ENCODE peak calls at places on chromosome 3, in six cellular contexts. R is ovary, X is IMR-90, S is adrenal gland, Z is body of pancreas, M is breast epithelium. J is an unnamed sample. For H3K36me3, the result is how much of the 10 kb centered on the place peaks cover.

GRCh38 chr3:71461749-71462483 is 121.6 kb downstream of the FOXP1 start:
- DNase-seq in R (no peak), X (peak), S (no peak), Z (no peak), M (no peak), J (no peak)

GRCh38 chr3:150225986-150226385 is 182.1 kb upstream of the TSC22D2 start:
- DNase-seq in R (no peak), X (no peak), S (peak), Z (no peak), M (no peak), J (no peak)

GRCh38 chr3:185152433-185153169 is at the start of gene C3orf70:
- DNase-seq in R (peak), X (peak), S (peak), Z (peak), M (no peak), J (peak)

GRCh38 chr3:129507181-129507831 is 21.1 kb upstream of the RHO start:
- DNase-seq in R (no peak), X (no peak), S (no peak), Z (no peak), M (no peak), J (no peak)

GRCh38 chr3:71645140-71645539 is 61.6 kb upstream of the FOXP1 start:
- DNase-seq in R (no peak), X (no peak), S (no peak), Z (no peak), M (no peak), J (no peak)

GRCh38 chr3:11956781-11957180 is 47.4 kb upstream of the SYN2 start:
- DNase-seq in R (no peak), X (no peak), S (no peak), Z (no peak), M (no peak), J (no peak)

GRCh38 chr3:173465112-173465511 is 67.6 kb downstream of the NLGN1 start:
- DNase-seq in R (no peak), X (peak), S (no peak), Z (no peak), M (no peak), J (no peak)

GRCh38 chr3:144272715-144273114 is 301.1 kb downstream of the DIPK2A start:
- DNase-seq in R (no peak), X (no peak), S (no peak), Z (no peak), M (no peak), J (no peak)

GRCh38 chr3:173770011-173770410 is 372.5 kb downstream of the NLGN1 start:
- DNase-seq in R (no peak), X (peak), S (no peak), Z (no peak), M (no peak), J (no peak)

GRCh38 chr3:125351814-125352456 is 23.2 kb downstream of the ZNF148 start:
- DNase-seq in R (no peak), X (peak), S (no peak), Z (no peak), M (no peak), J (no peak)

GRCh38 chr3:56879453-56880224 is 77.9 kb upstream of the ARHGEF3 start:
- DNase-seq in R (no peak), X (peak), S (no peak), Z (no peak), M (no peak), J (no peak)

GRCh38 chr3:152299243-152299976 is 30.7 kb downstream of the MBNL1 start:
- DNase-seq in R (no peak), X (no peak), S (peak), Z (peak), M (no peak), J (no peak)

GRCh38 chr3:152300029-152300764 is 31.5 kb downstream of the MBNL1 start:
- DNase-seq in R (no peak), X (no peak), S (no peak), Z (no peak), M (no peak), J (no peak)

GRCh38 chr3:152304160-152304559 is 35.4 kb downstream of the MBNL1 start:
- DNase-seq in R (no peak), X (no peak), S (no peak), Z (no peak), M (no peak), J (no peak)

GRCh38 chr3:152302521-152303021 is 33.8 kb downstream of the MBNL1 start:
- DNase-seq in R (peak), X (peak), S (peak), Z (peak), M (no peak), J (no peak)

GRCh38 chr3:152301745-152302181 is 33.0 kb downstream of the MBNL1 start:
- DNase-seq in R (no peak), X (no peak), S (no peak), Z (no peak), M (no peak), J (no peak)
- H3K36me3 ChIP-seq in R (under half), X (under half), S (under half), Z (under half), M (under half), J (under half)

GRCh38 chr3:112131111-112131510 is 1.9 kb downstream of the GCSAM start:
- DNase-seq in R (no peak), X (no peak), S (no peak), Z (no peak), M (no peak), J (no peak)

GRCh38 chr3:112130638-112130993 is 2.4 kb downstream of the GCSAM start:
- DNase-seq in R (no peak), X (no peak), S (no peak), Z (no peak), M (no peak), J (no peak)

GRCh38 chr3:112132554-112132953 is 494 bp downstream of the GCSAM start:
- DNase-seq in R (no peak), X (no peak), S (no peak), Z (no peak), M (no peak), J (no peak)

GRCh38 chr3:112132975-112133448 is at the start of gene GCSAM:
- DNase-seq in R (no peak), X (no peak), S (peak), Z (peak), M (peak), J (peak)

GRCh38 chr3:112132088-112132487 is 960 bp downstream of the GCSAM start:
- DNase-seq in R (no peak), X (no peak), S (no peak), Z (no peak), M (no peak), J (no peak)
- TF ChIP-seq POLR2A in R (no peak), X (no peak), S (no peak), Z (no peak), M (no peak), J (no peak)

GRCh38 chr3:109478614-109479013 is 141.3 kb upstream of the DPPA4 start:
- DNase-seq in R (no peak), X (no peak), S (no peak), Z (no peak), M (no peak), J (no peak)
- H3K36me3 ChIP-seq in R (under half), X (under half), S (under half), Z (under half), M (under half), J (under half)

GRCh38 chr3:82715091-82715856 is 953.8 kb upstream of the GBE1 start:
- DNase-seq in R (no peak), X (no peak), S (no peak), Z (no peak), M (no peak), J (no peak)
- TF ChIP-seq POLR2A in R (no peak), X (no peak), S (no peak), Z (no peak), M (no peak), J (no peak)